ENCODE peak calls at places on chromosomes 1 and 21, in ten cellular contexts. One of them, this sample, is unnamed.

GRCh38 chr1:35466120-35466519 is 91.1 kb downstream of the KIAA0319L start:
- DNase-seq in AG04450: no peak
- DNase-seq in T-helper 2 cell: no peak
- DNase-seq in SK-N-DZ: no peak
- DNase-seq in endodermal cell: no peak
- DNase-seq in foreskin fibroblast: no peak
- DNase-seq in activated CD4-positive, alpha-beta T cell treated with anti-CD3 and anti-CD28 coated beads, Interleukin-2, amount 50 U/mL, for 24 hours: no peak
- DNase-seq in cardiac muscle cell: no peak
- DNase-seq in NCI-H1417 treated with DMSO at 0.1 percent for 48 hours: no peak
- DNase-seq in lower leg skin: no peak
- DNase-seq in this sample: no peak

GRCh38 chr1:7358346-7358745 is 412.8 kb upstream of the VAMP3 start:
- DNase-seq in endodermal cell: no peak
- DNase-seq in activated CD4-positive, alpha-beta T cell treated with anti-CD3 and anti-CD28 coated beads, Interleukin-2, amount 50 U/mL, for 24 hours: no peak
- DNase-seq in foreskin fibroblast: no peak
- DNase-seq in AG04450: no peak
- DNase-seq in SK-N-DZ: no peak
- DNase-seq in NCI-H1417 treated with DMSO at 0.1 percent for 48 hours: no peak
- DNase-seq in cardiac muscle cell: no peak
- DNase-seq in lower leg skin: no peak
- DNase-seq in T-helper 2 cell: no peak
- DNase-seq in this sample: no peak

GRCh38 chr1:218164930-218165686 is 120.0 kb upstream of the RRP15 start:
- DNase-seq in T-helper 2 cell: no peak
- DNase-seq in AG04450: no peak
- DNase-seq in lower leg skin: peak
- DNase-seq in cardiac muscle cell: peak
- DNase-seq in activated CD4-positive, alpha-beta T cell treated with anti-CD3 and anti-CD28 coated beads, Interleukin-2, amount 50 U/mL, for 24 hours: no peak
- DNase-seq in NCI-H1417 treated with DMSO at 0.1 percent for 48 hours: no peak
- DNase-seq in foreskin fibroblast: peak
- DNase-seq in endodermal cell: peak
- DNase-seq in SK-N-DZ: peak
- DNase-seq in this sample: no peak

GRCh38 chr1:111204923-111205723 is 4.7 kb upstream of the DENND2D start:
- DNase-seq in SK-N-DZ: no peak
- DNase-seq in cardiac muscle cell: no peak
- DNase-seq in foreskin fibroblast: no peak
- DNase-seq in AG04450: no peak
- DNase-seq in endodermal cell: no peak
- DNase-seq in activated CD4-positive, alpha-beta T cell treated with anti-CD3 and anti-CD28 coated beads, Interleukin-2, amount 50 U/mL, for 24 hours: no peak
- DNase-seq in lower leg skin: no peak
- DNase-seq in NCI-H1417 treated with DMSO at 0.1 percent for 48 hours: no peak
- DNase-seq in T-helper 2 cell: no peak
- DNase-seq in this sample: no peak

GRCh38 chr1:12456979-12457378 is 161.0 kb downstream of the DHRS3 start:
- DNase-seq in foreskin fibroblast: peak
- DNase-seq in SK-N-DZ: no peak
- DNase-seq in lower leg skin: peak
- DNase-seq in activated CD4-positive, alpha-beta T cell treated with anti-CD3 and anti-CD28 coated beads, Interleukin-2, amount 50 U/mL, for 24 hours: no peak
- DNase-seq in cardiac muscle cell: no peak
- DNase-seq in T-helper 2 cell: no peak
- DNase-seq in AG04450: no peak
- DNase-seq in endodermal cell: no peak
- DNase-seq in NCI-H1417 treated with DMSO at 0.1 percent for 48 hours: no peak
- DNase-seq in this sample: no peak

GRCh38 chr1:36160949-36161485 is 5.1 kb downstream of the MAP7D1 start:
- DNase-seq in lower leg skin: peak
- DNase-seq in cardiac muscle cell: peak
- DNase-seq in SK-N-DZ: no peak
- DNase-seq in NCI-H1417 treated with DMSO at 0.1 percent for 48 hours: no peak
- DNase-seq in endodermal cell: peak
- DNase-seq in AG04450: no peak
- DNase-seq in foreskin fibroblast: peak
- DNase-seq in T-helper 2 cell: peak
- DNase-seq in activated CD4-positive, alpha-beta T cell treated with anti-CD3 and anti-CD28 coated beads, Interleukin-2, amount 50 U/mL, for 24 hours: peak
- DNase-seq in this sample: peak

GRCh38 chr1:214337536-214337935 is 56.6 kb downstream of the SMYD2 start:
- DNase-seq in lower leg skin: no peak
- DNase-seq in activated CD4-positive, alpha-beta T cell treated with anti-CD3 and anti-CD28 coated beads, Interleukin-2, amount 50 U/mL, for 24 hours: no peak
- DNase-seq in NCI-H1417 treated with DMSO at 0.1 percent for 48 hours: no peak
- DNase-seq in endodermal cell: peak
- DNase-seq in AG04450: peak
- DNase-seq in cardiac muscle cell: no peak
- DNase-seq in SK-N-DZ: no peak
- DNase-seq in foreskin fibroblast: no peak
- DNase-seq in T-helper 2 cell: no peak
- DNase-seq in this sample: no peak

GRCh38 chr21:41678016-41678935 is 88.6 kb downstream of the RIPK4 start:
- DNase-seq in NCI-H1417 treated with DMSO at 0.1 percent for 48 hours: no peak
- DNase-seq in foreskin fibroblast: no peak
- DNase-seq in activated CD4-positive, alpha-beta T cell treated with anti-CD3 and anti-CD28 coated beads, Interleukin-2, amount 50 U/mL, for 24 hours: no peak
- DNase-seq in endodermal cell: peak
- DNase-seq in SK-N-DZ: no peak
- DNase-seq in lower leg skin: peak
- DNase-seq in AG04450: no peak
- DNase-seq in T-helper 2 cell: no peak
- DNase-seq in cardiac muscle cell: peak
- DNase-seq in this sample: no peak

GRCh38 chr1:151846062-151846568 is 6.5 kb upstream of the C2CD4D start:
- DNase-seq in endodermal cell: peak
- DNase-seq in foreskin fibroblast: peak
- DNase-seq in cardiac muscle cell: no peak
- DNase-seq in T-helper 2 cell: no peak
- DNase-seq in activated CD4-positive, alpha-beta T cell treated with anti-CD3 and anti-CD28 coated beads, Interleukin-2, amount 50 U/mL, for 24 hours: no peak
- DNase-seq in lower leg skin: no peak
- DNase-seq in AG04450: no peak
- DNase-seq in SK-N-DZ: no peak
- DNase-seq in NCI-H1417 treated with DMSO at 0.1 percent for 48 hours: no peak
- DNase-seq in this sample: no peak

GRCh38 chr1:119603695-119604094 is 44.4 kb downstream of the ZNF697 start:
- DNase-seq in cardiac muscle cell: no peak
- DNase-seq in foreskin fibroblast: peak
- DNase-seq in SK-N-DZ: no peak
- DNase-seq in AG04450: no peak
- DNase-seq in lower leg skin: peak
- DNase-seq in activated CD4-positive, alpha-beta T cell treated with anti-CD3 and anti-CD28 coated beads, Interleukin-2, amount 50 U/mL, for 24 hours: no peak
- DNase-seq in NCI-H1417 treated with DMSO at 0.1 percent for 48 hours: no peak
- DNase-seq in endodermal cell: no peak
- DNase-seq in T-helper 2 cell: no peak
- DNase-seq in this sample: no peak

GRCh38 chr21:23968722-23969647 is 1638.3 kb downstream of the MRPL39 start:
- DNase-seq in cardiac muscle cell: peak
- DNase-seq in endodermal cell: peak
- DNase-seq in activated CD4-positive, alpha-beta T cell treated with anti-CD3 and anti-CD28 coated beads, Interleukin-2, amount 50 U/mL, for 24 hours: peak
- DNase-seq in NCI-H1417 treated with DMSO at 0.1 percent for 48 hours: peak
- DNase-seq in T-helper 2 cell: peak
- DNase-seq in SK-N-DZ: peak
- DNase-seq in lower leg skin: no peak
- DNase-seq in AG04450: peak
- DNase-seq in foreskin fibroblast: peak
- DNase-seq in this sample: no peak

GRCh38 chr1:177585492-177586220 is 384.2 kb downstream of the SEC16B start:
- DNase-seq in AG04450: no peak
- DNase-seq in lower leg skin: no peak
- DNase-seq in foreskin fibroblast: peak
- DNase-seq in endodermal cell: no peak
- DNase-seq in activated CD4-positive, alpha-beta T cell treated with anti-CD3 and anti-CD28 coated beads, Interleukin-2, amount 50 U/mL, for 24 hours: no peak
- DNase-seq in SK-N-DZ: peak
- DNase-seq in cardiac muscle cell: no peak
- DNase-seq in NCI-H1417 treated with DMSO at 0.1 percent for 48 hours: peak
- DNase-seq in T-helper 2 cell: no peak
- DNase-seq in this sample: no peak

GRCh38 chr1:2494323-2494693 is 18.2 kb downstream of the PLCH2 start:
- DNase-seq in SK-N-DZ: no peak
- DNase-seq in cardiac muscle cell: no peak
- DNase-seq in activated CD4-positive, alpha-beta T cell treated with anti-CD3 and anti-CD28 coated beads, Interleukin-2, amount 50 U/mL, for 24 hours: no peak
- DNase-seq in foreskin fibroblast: peak
- DNase-seq in lower leg skin: no peak
- DNase-seq in AG04450: no peak
- DNase-seq in T-helper 2 cell: no peak
- DNase-seq in endodermal cell: no peak
- DNase-seq in NCI-H1417 treated with DMSO at 0.1 percent for 48 hours: no peak
- DNase-seq in this sample: no peak

GRCh38 chr21:16891821-16892220 is 621.0 kb upstream of the CXADR start:
- DNase-seq in cardiac muscle cell: no peak
- DNase-seq in AG04450: peak
- DNase-seq in activated CD4-positive, alpha-beta T cell treated with anti-CD3 and anti-CD28 coated beads, Interleukin-2, amount 50 U/mL, for 24 hours: no peak
- DNase-seq in endodermal cell: no peak
- DNase-seq in SK-N-DZ: no peak
- DNase-seq in T-helper 2 cell: no peak
- DNase-seq in foreskin fibroblast: peak
- DNase-seq in lower leg skin: no peak
- DNase-seq in NCI-H1417 treated with DMSO at 0.1 percent for 48 hours: no peak
- DNase-seq in this sample: no peak

GRCh38 chr1:18739408-18739807 is 108.8 kb downstream of the PAX7 start:
- DNase-seq in lower leg skin: no peak
- DNase-seq in foreskin fibroblast: no peak
- DNase-seq in NCI-H1417 treated with DMSO at 0.1 percent for 48 hours: no peak
- DNase-seq in endodermal cell: peak
- DNase-seq in activated CD4-positive, alpha-beta T cell treated with anti-CD3 and anti-CD28 coated beads, Interleukin-2, amount 50 U/mL, for 24 hours: no peak
- DNase-seq in cardiac muscle cell: no peak
- DNase-seq in SK-N-DZ: no peak
- DNase-seq in T-helper 2 cell: no peak
- DNase-seq in AG04450: no peak
- DNase-seq in this sample: no peak

GRCh38 chr1:226657788-226658537 is 81.1 kb downstream of the ITPKB start:
- DNase-seq in activated CD4-positive, alpha-beta T cell treated with anti-CD3 and anti-CD28 coated beads, Interleukin-2, amount 50 U/mL, for 24 hours: no peak
- DNase-seq in cardiac muscle cell: no peak
- DNase-seq in AG04450: no peak
- DNase-seq in endodermal cell: no peak
- DNase-seq in foreskin fibroblast: no peak
- DNase-seq in lower leg skin: peak
- DNase-seq in SK-N-DZ: no peak
- DNase-seq in T-helper 2 cell: no peak
- DNase-seq in NCI-H1417 treated with DMSO at 0.1 percent for 48 hours: no peak
- DNase-seq in this sample: peak

GRCh38 chr1:223645903-223646302 is 19.6 kb downstream of the CAPN8 start:
- DNase-seq in AG04450: no peak
- DNase-seq in activated CD4-positive, alpha-beta T cell treated with anti-CD3 and anti-CD28 coated beads, Interleukin-2, amount 50 U/mL, for 24 hours: no peak
- DNase-seq in NCI-H1417 treated with DMSO at 0.1 percent for 48 hours: no peak
- DNase-seq in endodermal cell: no peak
- DNase-seq in cardiac muscle cell: no peak
- DNase-seq in foreskin fibroblast: peak
- DNase-seq in lower leg skin: no peak
- DNase-seq in SK-N-DZ: no peak
- DNase-seq in T-helper 2 cell: no peak
- DNase-seq in this sample: no peak

GRCh38 chr1:28326980-28327379 is 1.9 kb upstream of the MED18 start:
- DNase-seq in AG04450: no peak
- DNase-seq in foreskin fibroblast: peak
- DNase-seq in endodermal cell: no peak
- DNase-seq in activated CD4-positive, alpha-beta T cell treated with anti-CD3 and anti-CD28 coated beads, Interleukin-2, amount 50 U/mL, for 24 hours: no peak
- DNase-seq in lower leg skin: no peak
- DNase-seq in NCI-H1417 treated with DMSO at 0.1 percent for 48 hours: no peak
- DNase-seq in SK-N-DZ: no peak
- DNase-seq in T-helper 2 cell: no peak
- DNase-seq in cardiac muscle cell: no peak
- DNase-seq in this sample: no peak

GRCh38 chr1:24547195-24547594 is 8.7 kb upstream of the NCMAP start:
- DNase-seq in SK-N-DZ: no peak
- DNase-seq in cardiac muscle cell: no peak
- DNase-seq in foreskin fibroblast: no peak
- DNase-seq in NCI-H1417 treated with DMSO at 0.1 percent for 48 hours: no peak
- DNase-seq in AG04450: no peak
- DNase-seq in lower leg skin: no peak
- DNase-seq in endodermal cell: no peak
- DNase-seq in activated CD4-positive, alpha-beta T cell treated with anti-CD3 and anti-CD28 coated beads, Interleukin-2, amount 50 U/mL, for 24 hours: no peak
- DNase-seq in T-helper 2 cell: no peak
- DNase-seq in this sample: no peak

GRCh38 chr1:200493344-200493743 is 83.5 kb upstream of the ZNF281 start:
- DNase-seq in T-helper 2 cell: no peak
- DNase-seq in foreskin fibroblast: no peak
- DNase-seq in AG04450: no peak
- DNase-seq in SK-N-DZ: no peak
- DNase-seq in activated CD4-positive, alpha-beta T cell treated with anti-CD3 and anti-CD28 coated beads, Interleukin-2, amount 50 U/mL, for 24 hours: no peak
- DNase-seq in NCI-H1417 treated with DMSO at 0.1 percent for 48 hours: no peak
- DNase-seq in lower leg skin: no peak
- DNase-seq in endodermal cell: no peak
- DNase-seq in cardiac muscle cell: no peak
- DNase-seq in this sample: no peak

GRCh38 chr1:201145132-201145531 is 9.1 kb downstream of the TMEM9 start:
- DNase-seq in T-helper 2 cell: no peak
- DNase-seq in cardiac muscle cell: no peak
- DNase-seq in lower leg skin: peak
- DNase-seq in NCI-H1417 treated with DMSO at 0.1 percent for 48 hours: no peak
- DNase-seq in activated CD4-positive, alpha-beta T cell treated with anti-CD3 and anti-CD28 coated beads, Interleukin-2, amount 50 U/mL, for 24 hours: no peak
- DNase-seq in AG04450: no peak
- DNase-seq in SK-N-DZ: no peak
- DNase-seq in foreskin fibroblast: no peak
- DNase-seq in endodermal cell: no peak
- DNase-seq in this sample: no peak

GRCh38 chr1:31952825-31953220 is 14.7 kb upstream of the PTP4A2 start:
- DNase-seq in activated CD4-positive, alpha-beta T cell treated with anti-CD3 and anti-CD28 coated beads, Interleukin-2, amount 50 U/mL, for 24 hours: no peak
- DNase-seq in foreskin fibroblast: no peak
- DNase-seq in endodermal cell: no peak
- DNase-seq in lower leg skin: peak
- DNase-seq in T-helper 2 cell: no peak
- DNase-seq in AG04450: no peak
- DNase-seq in SK-N-DZ: no peak
- DNase-seq in cardiac muscle cell: no peak
- DNase-seq in NCI-H1417 treated with DMSO at 0.1 percent for 48 hours: no peak
- DNase-seq in this sample: no peak

GRCh38 chr1:183580281-183580682 is 10.0 kb downstream of the NCF2 start:
- DNase-seq in cardiac muscle cell: peak
- DNase-seq in foreskin fibroblast: peak
- DNase-seq in lower leg skin: peak
- DNase-seq in SK-N-DZ: peak
- DNase-seq in NCI-H1417 treated with DMSO at 0.1 percent for 48 hours: no peak
- DNase-seq in T-helper 2 cell: no peak
- DNase-seq in AG04450: no peak
- DNase-seq in activated CD4-positive, alpha-beta T cell treated with anti-CD3 and anti-CD28 coated beads, Interleukin-2, amount 50 U/mL, for 24 hours: no peak
- DNase-seq in endodermal cell: peak
- DNase-seq in this sample: peak

GRCh38 chr1:155166006-155166372 is 7.1 kb downstream of the KRTCAP2 start:
- DNase-seq in AG04450: no peak
- DNase-seq in activated CD4-positive, alpha-beta T cell treated with anti-CD3 and anti-CD28 coated beads, Interleukin-2, amount 50 U/mL, for 24 hours: no peak
- DNase-seq in cardiac muscle cell: no peak
- DNase-seq in lower leg skin: peak
- DNase-seq in SK-N-DZ: no peak
- DNase-seq in T-helper 2 cell: no peak
- DNase-seq in endodermal cell: peak
- DNase-seq in foreskin fibroblast: no peak
- DNase-seq in NCI-H1417 treated with DMSO at 0.1 percent for 48 hours: no peak
- DNase-seq in this sample: no peak

GRCh38 chr21:29290245-29290644 is 8.5 kb upstream of the BACH1 start:
- DNase-seq in T-helper 2 cell: no peak
- DNase-seq in foreskin fibroblast: no peak
- DNase-seq in cardiac muscle cell: no peak
- DNase-seq in activated CD4-positive, alpha-beta T cell treated with anti-CD3 and anti-CD28 coated beads, Interleukin-2, amount 50 U/mL, for 24 hours: no peak
- DNase-seq in lower leg skin: no peak
- DNase-seq in NCI-H1417 treated with DMSO at 0.1 percent for 48 hours: no peak
- DNase-seq in SK-N-DZ: no peak
- DNase-seq in endodermal cell: no peak
- DNase-seq in AG04450: no peak
- DNase-seq in this sample: no peak

GRCh38 chr1:213162338-213162737 is 111.3 kb downstream of the RPS6KC1 start:
- DNase-seq in cardiac muscle cell: no peak
- DNase-seq in endodermal cell: no peak
- DNase-seq in AG04450: no peak
- DNase-seq in NCI-H1417 treated with DMSO at 0.1 percent for 48 hours: no peak
- DNase-seq in lower leg skin: no peak
- DNase-seq in foreskin fibroblast: peak
- DNase-seq in SK-N-DZ: no peak
- DNase-seq in T-helper 2 cell: no peak
- DNase-seq in activated CD4-positive, alpha-beta T cell treated with anti-CD3 and anti-CD28 coated beads, Interleukin-2, amount 50 U/mL, for 24 hours: no peak
- DNase-seq in this sample: no peak

GRCh38 chr1:222974496-222974895 is 159.7 kb downstream of the DISP1 start:
- DNase-seq in foreskin fibroblast: peak
- DNase-seq in SK-N-DZ: peak
- DNase-seq in NCI-H1417 treated with DMSO at 0.1 percent for 48 hours: no peak
- DNase-seq in lower leg skin: no peak
- DNase-seq in AG04450: peak
- DNase-seq in cardiac muscle cell: no peak
- DNase-seq in activated CD4-positive, alpha-beta T cell treated with anti-CD3 and anti-CD28 coated beads, Interleukin-2, amount 50 U/mL, for 24 hours: no peak
- DNase-seq in endodermal cell: no peak
- DNase-seq in T-helper 2 cell: no peak
- DNase-seq in this sample: no peak

GRCh38 chr21:27190601-27191000 is 223.7 kb upstream of the ADAMTS5 start:
- DNase-seq in AG04450: no peak
- DNase-seq in SK-N-DZ: no peak
- DNase-seq in cardiac muscle cell: peak
- DNase-seq in NCI-H1417 treated with DMSO at 0.1 percent for 48 hours: no peak
- DNase-seq in lower leg skin: no peak
- DNase-seq in foreskin fibroblast: peak
- DNase-seq in T-helper 2 cell: no peak
- DNase-seq in endodermal cell: no peak
- DNase-seq in activated CD4-positive, alpha-beta T cell treated with anti-CD3 and anti-CD28 coated beads, Interleukin-2, amount 50 U/mL, for 24 hours: no peak
- DNase-seq in this sample: no peak

This sample was measured in midbrain.